ENCODE peak calls at places on chromosomes 7 and 10, in four cellular contexts. Y is HL-60, O is GM12878, V is K562. K is an unnamed sample.

GRCh38 chr7:18558503-18558902 is 63.0 kb downstream of the HDAC9 start:
- DNase-seq in O (no peak), Y (no peak), V (no peak), K (no peak)

GRCh38 chr7:21542891-21543527 is at the start of gene DNAH11:
- DNase-seq in O (no peak), V (peak), Y (no peak), K (peak)

GRCh38 chr10:98374176-98374969 is 40.6 kb downstream of the PYROXD2 start:
- DNase-seq in O (no peak), Y (no peak), V (no peak), K (no peak)

GRCh38 chr10:77505431-77506334 is 131.9 kb downstream of the KCNMA1 start:
- DNase-seq in Y (no peak), V (no peak), O (no peak), K (no peak)

GRCh38 chr10:29839826-29840515 is 205.2 kb upstream of the SVIL start:
- DNase-seq in V (no peak), O (no peak), Y (no peak), K (no peak)

GRCh38 chr10:84432891-84433290 is 104.5 kb downstream of the CCSER2 start:
- DNase-seq in O (no peak), Y (no peak), V (no peak), K (no peak)

GRCh38 chr10:11402392-11402791 is 209.1 kb downstream of the USP6NL start:
- DNase-seq in O (no peak), Y (no peak), V (no peak), K (no peak)

GRCh38 chr10:47453435-47454293 is 30.3 kb downstream of the ANXA8 start:
- DNase-seq in Y (no peak), V (no peak), O (no peak), K (no peak)

GRCh38 chr10:53601260-53601875 is 828.8 kb upstream of the MBL2 start:
- DNase-seq in O (no peak), Y (peak), V (peak), K (no peak)

GRCh38 chr7:15515201-15515777 is 46.5 kb downstream of the AGMO start:
- DNase-seq in O (no peak), V (no peak), Y (no peak), K (no peak)

GRCh38 chr7:70361821-70362220 is 763.5 kb downstream of the AUTS2 start:
- DNase-seq in O (no peak), Y (no peak), V (no peak), K (no peak)

GRCh38 chr10:88097092-88097894 is 233.9 kb downstream of the PTEN start:
- DNase-seq in V (no peak), Y (peak), O (no peak), K (no peak)
- TF ChIP-seq SPI1 in V (no peak), Y (no peak), O (no peak), K (no peak)

GRCh38 chr7:5574770-5575269 is 151.2 kb upstream of the TNRC18 start:
- DNase-seq in O (no peak), Y (no peak), V (peak), K (no peak)
- TF ChIP-seq POLR2AphosphoS5 in O (no peak), Y (no peak), V (peak), K (no peak)

GRCh38 chr10:1643161-1643910 is 94.0 kb downstream of the ADARB2 start:
- DNase-seq in O (peak), Y (no peak), V (peak), K (peak)

GRCh38 chr10:1642600-1643160 is 94.6 kb downstream of the ADARB2 start:
- DNase-seq in Y (no peak), O (no peak), V (no peak), K (no peak)

GRCh38 chr10:1635340-1635739 is 102.0 kb downstream of the ADARB2 start:
- DNase-seq in Y (no peak), O (no peak), V (no peak), K (no peak)

GRCh38 chr10:1634239-1634638 is 103.1 kb downstream of the ADARB2 start:
- DNase-seq in Y (no peak), V (no peak), O (no peak), K (no peak)

GRCh38 chr10:1638889-1639418 is 98.4 kb downstream of the ADARB2 start:
- DNase-seq in O (no peak), Y (no peak), V (no peak), K (no peak)
- TF ChIP-seq SPI1 in O (no peak), Y (no peak), V (no peak), K (no peak)

GRCh38 chr10:85642421-85643170 is 724.0 kb downstream of the GRID1 start:
- DNase-seq in V (no peak), O (no peak), Y (no peak), K (no peak)
- TF ChIP-seq POLR2AphosphoS5 in V (no peak), O (no peak), Y (no peak), K (no peak)

GRCh38 chr10:79320785-79321493 is 26.3 kb upstream of the PPIF start:
- DNase-seq in O (no peak), Y (peak), V (no peak), K (no peak)
- TF ChIP-seq SPI1 in O (no peak), Y (peak), V (no peak), K (no peak)

GRCh38 chr10:74145133-74145532 is 5.5 kb downstream of the AP3M1 start:
- DNase-seq in O (no peak), V (no peak), Y (no peak), K (no peak)
- TF ChIP-seq POLR2AphosphoS5 in O (no peak), V (no peak), Y (no peak), K (no peak)

GRCh38 chr10:132096223-132096622 is 30.5 kb downstream of the JAKMIP3 start:
- DNase-seq in Y (no peak), V (no peak), O (no peak), K (no peak)
- TF ChIP-seq SPI1 in Y (no peak), V (no peak), O (no peak), K (no peak)

GRCh38 chr7:94696981-94697670 is 41.2 kb upstream of the SGCE start:
- DNase-seq in Y (no peak), O (no peak), V (no peak), K (no peak)
- TF ChIP-seq POLR2AphosphoS5 in Y (no peak), O (no peak), V (no peak), K (no peak)

GRCh38 chr10:19705273-19705672 is 111.0 kb upstream of the PLXDC2 start:
- DNase-seq in O (no peak), Y (no peak), V (no peak), K (no peak)

GRCh38 chr10:19704544-19704943 is 111.7 kb upstream of the PLXDC2 start:
- DNase-seq in Y (no peak), O (no peak), V (no peak), K (no peak)

GRCh38 chr10:19702215-19702614 is 114.0 kb upstream of the PLXDC2 start:
- DNase-seq in V (no peak), O (no peak), Y (no peak), K (no peak)

GRCh38 chr10:19701427-19702052 is 114.7 kb upstream of the PLXDC2 start:
- DNase-seq in V (no peak), Y (no peak), O (no peak), K (no peak)

GRCh38 chr10:19699299-19699698 is 116.9 kb upstream of the PLXDC2 start:
- DNase-seq in V (no peak), O (no peak), Y (no peak), K (no peak)
- TF ChIP-seq SPI1 in V (no peak), O (no peak), Y (no peak), K (no peak)